ENCODE peak calls at places on chromosomes 6 and 20, in six cellular contexts. B is activated CD4-positive, CD25-positive, alpha-beta regulatory T cell treated with anti-CD3 and anti-CD28 coated beads, Interleukin-2, amount 50 U/mL, for 16 hours; L is T-helper 22 cell; P is neural progenitor cell; I is activated CD8-positive, alpha-beta memory T cell treated with anti-CD3 and anti-CD28 coated beads for 1 hour; A is lower lobe of right lung. X is an unnamed sample.

GRCh38 chr6:13866291-13866690 is 51.9 kb upstream of the MCUR1 start:
- DNase-seq in L (no peak), A (no peak), P (no peak), B (no peak), I (no peak), X (no peak)

GRCh38 chr20:6231551-6231950 is 108.7 kb upstream of the FERMT1 start:
- DNase-seq in P (no peak), B (no peak), A (no peak), I (no peak), L (no peak), X (no peak)

GRCh38 chr6:22980446-22980845 is 411.1 kb downstream of the HDGFL1 start:
- DNase-seq in A (no peak), L (no peak), I (no peak), B (no peak), P (no peak), X (no peak)

GRCh38 chr6:97422171-97422570 is 139.2 kb upstream of the MMS22L start:
- DNase-seq in A (no peak), I (no peak), P (no peak), L (no peak), B (no peak), X (no peak)

GRCh38 chr20:57251344-57251743 is 15.1 kb downstream of the BMP7 start:
- DNase-seq in L (no peak), A (no peak), I (no peak), P (peak; percentile 27), B (no peak), X (no peak)

GRCh38 chr20:35487479-35487878 is 32.1 kb downstream of the CEP250 start:
- DNase-seq in I (no peak), A (no peak), B (no peak), P (no peak), L (no peak), X (no peak)

GRCh38 chr6:149049230-149049629 is 268.3 kb upstream of the TAB2 start:
- DNase-seq in I (no peak), P (no peak), L (no peak), B (no peak), A (no peak), X (no peak)

GRCh38 chr6:29589423-29590048 is 4.6 kb downstream of the OR2H2 start:
- DNase-seq in P (peak; percentile 52), L (peak; percentile 4), A (no peak), B (peak; percentile 8), I (peak; percentile 14), X (peak; percentile 5)

GRCh38 chr6:160365117-160365516 is 16.9 kb downstream of the SLC22A3 start:
- DNase-seq in B (no peak), P (no peak), I (no peak), A (no peak), L (no peak), X (no peak)